ENCODE peak calls at places on chromosomes 2 and 18, in seven cellular contexts. X is adrenal gland; P is stomach; R is CD8-positive, alpha-beta T cell; Y is dorsolateral prefrontal cortex; I is esophagus squamous epithelium; F is A549. T is an unnamed sample.

GRCh38 chr2:177909962-177910361 is 162.6 kb downstream of the PDE11A start:
- DNase-seq in X (no peak), P (no peak), R (no peak), Y (no peak), I (no peak), F (no peak), T (no peak)

GRCh38 chr2:71682341-71682740 is 229.0 kb downstream of the DYSF start:
- DNase-seq in X (no peak), P (no peak), R (no peak), Y (no peak), I (no peak), F (no peak), T (no peak)

GRCh38 chr18:78965917-78966878 is 13.4 kb upstream of the SALL3 start:
- DNase-seq in X (no peak), P (no peak), R (no peak), Y (no peak), I (no peak), F (no peak), T (no peak)

GRCh38 chr18:28837100-28837499 is 660.2 kb upstream of the CDH2 start:
- DNase-seq in X (no peak), P (no peak), R (no peak), Y (no peak), I (no peak), F (no peak), T (no peak)

GRCh38 chr2:128599700-128600099 is 281.0 kb upstream of the HS6ST1 start:
- DNase-seq in X (no peak), P (peak), R (no peak), Y (no peak), I (no peak), F (no peak), T (no peak)

GRCh38 chr2:167818521-167818920 is 428.9 kb downstream of the STK39 start:
- DNase-seq in X (no peak), P (no peak), R (no peak), Y (no peak), I (no peak), F (no peak), T (no peak)

GRCh38 chr2:173793649-173794565 is 171.3 kb downstream of the SP3 start:
- DNase-seq in X (no peak), P (peak), R (no peak), Y (no peak), I (no peak), F (no peak), T (peak)

GRCh38 chr2:127465258-127465657 is 47.0 kb downstream of the PROC start:
- DNase-seq in X (no peak), P (no peak), R (no peak), Y (no peak), I (no peak), F (no peak), T (no peak)

GRCh38 chr2:103615706-103616105 is 853.9 kb downstream of the TMEM182 start:
- DNase-seq in X (no peak), P (no peak), R (no peak), Y (no peak), I (no peak), F (no peak), T (no peak)

GRCh38 chr18:3666526-3667254 is 216.7 kb downstream of the TGIF1 start:
- DNase-seq in X (no peak), P (no peak), R (no peak), Y (no peak), I (no peak), F (no peak), T (no peak)

GRCh38 chr2:34545486-34546136 is 946.5 kb upstream of the FAM98A start:
- DNase-seq in X (no peak), P (no peak), R (no peak), Y (no peak), I (no peak), F (no peak), T (no peak)

GRCh38 chr2:10327896-10328666 is 25.4 kb downstream of the HPCAL1 start:
- DNase-seq in X (no peak), P (peak), R (no peak), Y (no peak), I (no peak), F (no peak), T (peak)

GRCh38 chr2:191115391-191115790 is 35.4 kb downstream of the STAT4 start:
- DNase-seq in X (no peak), P (no peak), R (no peak), Y (no peak), I (no peak), F (no peak), T (no peak)

GRCh38 chr2:121617042-121617599 is 32.1 kb downstream of the CLASP1 start:
- DNase-seq in X (no peak), P (no peak), R (no peak), Y (no peak), I (no peak), F (no peak), T (no peak)

GRCh38 chr2:30404354-30405265 is 42.4 kb upstream of the LCLAT1 start:
- DNase-seq in X (no peak), P (no peak), R (no peak), Y (no peak), I (no peak), F (no peak), T (no peak)

GRCh38 chr18:47826157-47827074 is 104.0 kb downstream of the SMAD2 start:
- DNase-seq in X (no peak), P (no peak), R (no peak), Y (no peak), I (no peak), F (no peak), T (no peak)

GRCh38 chr18:48079885-48080284 is 149.4 kb upstream of the SMAD2 start:
- DNase-seq in X (no peak), P (no peak), R (no peak), Y (no peak), I (no peak), F (no peak), T (no peak)

GRCh38 chr18:42675810-42676209 is 439.7 kb downstream of the RIT2 start:
- DNase-seq in X (no peak), P (no peak), R (no peak), Y (no peak), I (no peak), F (no peak), T (no peak)

GRCh38 chr18:1998121-1998520 is 573.2 kb downstream of the METTL4 start:
- DNase-seq in X (no peak), P (no peak), R (no peak), Y (no peak), I (no peak), F (no peak), T (no peak)

GRCh38 chr2:187379869-187380268 is 68.2 kb downstream of the CALCRL start:
- DNase-seq in X (no peak), P (no peak), R (no peak), Y (no peak), I (no peak), F (no peak), T (no peak)

GRCh38 chr18:48208432-48208948 is 200.7 kb downstream of the ZBTB7C start:
- DNase-seq in X (no peak), P (no peak), R (no peak), Y (no peak), I (no peak), F (no peak), T (no peak)

GRCh38 chr2:69798466-69798908 is 31.0 kb upstream of the GMCL1 start:
- DNase-seq in X (peak), P (peak), R (no peak), Y (no peak), I (no peak), F (no peak), T (no peak)

GRCh38 chr2:72781500-72781899 is 44.3 kb downstream of the EXOC6B start:
- DNase-seq in X (no peak), P (no peak), R (no peak), Y (no peak), I (no peak), F (peak), T (no peak)

GRCh38 chr2:240963376-240964220 is 34.8 kb upstream of the SNED1 start:
- DNase-seq in X (no peak), P (peak), R (no peak), Y (no peak), I (no peak), F (no peak), T (no peak)

GRCh38 chr2:233620204-233620603 is 2.8 kb downstream of the UGT1A8 start:
- DNase-seq in X (no peak), P (no peak), R (no peak), Y (no peak), I (no peak), F (no peak), T (no peak)

GRCh38 chr2:39068757-39069515 is 51.9 kb downstream of the SOS1 start:
- DNase-seq in X (no peak), P (no peak), R (no peak), Y (no peak), I (no peak), F (peak), T (no peak)

GRCh38 chr2:96527052-96527964 is 9.2 kb upstream of the ARID5A start:
- DNase-seq in X (peak), P (no peak), R (no peak), Y (no peak), I (no peak), F (no peak), T (no peak)

GRCh38 chr18:31723998-31724711 is 36.5 kb downstream of the SLC25A52 start:
- DNase-seq in X (peak), P (peak), R (no peak), Y (peak), I (no peak), F (no peak), T (peak)

GRCh38 chr2:12965540-12966269 is 249.0 kb downstream of the TRIB2 start:
- DNase-seq in X (no peak), P (no peak), R (no peak), Y (no peak), I (no peak), F (no peak), T (no peak)

GRCh38 chr2:233849607-233850271 is 4.6 kb downstream of the HJURP start:
- DNase-seq in X (no peak), P (no peak), R (no peak), Y (no peak), I (no peak), F (peak), T (no peak)

GRCh38 chr2:23002234-23002633 is 382.7 kb upstream of the KLHL29 start:
- DNase-seq in X (no peak), P (no peak), R (no peak), Y (no peak), I (no peak), F (peak), T (no peak)

GRCh38 chr2:184449760-184450159 is 148.6 kb upstream of the ZNF804A start:
- DNase-seq in X (no peak), P (no peak), R (no peak), Y (no peak), I (no peak), F (no peak), T (no peak)

GRCh38 chr2:224086226-224086911 is 47.3 kb upstream of the SERPINE2 start:
- DNase-seq in X (peak), P (no peak), R (no peak), Y (no peak), I (no peak), F (peak), T (no peak)

GRCh38 chr2:154846842-154847241 is 148.3 kb downstream of the KCNJ3 start:
- DNase-seq in X (no peak), P (no peak), R (no peak), Y (no peak), I (no peak), F (no peak), T (no peak)

GRCh38 chr2:17877811-17878221 is 651 bp upstream of the KCNS3 start:
- DNase-seq in X (no peak), P (no peak), R (no peak), Y (no peak), I (no peak), F (no peak), T (no peak)

DNA sequence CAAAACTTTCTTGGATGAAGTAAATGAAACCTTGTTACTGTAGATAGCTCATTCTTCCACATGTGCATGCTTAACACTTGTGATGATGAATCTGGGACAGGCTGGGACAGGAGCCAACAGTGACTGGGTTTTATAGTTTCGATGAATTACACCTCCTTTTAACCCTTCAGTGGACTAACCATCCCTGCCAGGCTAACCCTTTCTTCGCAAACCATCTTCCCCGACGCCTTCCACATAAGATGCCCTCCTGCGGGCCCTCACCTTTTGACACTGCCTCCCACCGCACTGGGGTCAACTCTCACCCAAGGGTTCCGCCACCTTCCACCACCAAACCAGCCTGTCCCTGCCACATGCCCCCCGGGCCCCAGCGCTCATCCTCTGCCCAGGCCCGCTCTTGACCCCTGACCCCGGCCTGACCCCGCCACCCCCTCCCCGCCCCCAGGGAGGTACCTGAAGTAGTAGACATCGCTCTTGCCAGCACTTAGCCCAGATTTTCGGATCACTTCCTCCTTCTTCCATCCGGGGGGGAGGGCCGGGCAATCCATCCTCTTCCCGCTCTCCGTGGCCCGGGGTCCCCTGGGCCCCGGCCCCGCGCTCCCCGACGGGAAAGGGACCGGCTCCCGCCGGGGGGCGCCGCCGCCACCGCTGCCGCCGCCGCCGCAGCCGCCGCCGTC is 764 bp downstream of the MBD2 start:
- DNase-seq in X (peak), P (peak), R (no peak), Y (no peak), I (no peak), F (peak), T (peak)
- H3K27ac ChIP-seq in X (peak), P (peak), R (peak), Y (no peak), I (peak), F (peak), T (peak)

GRCh38 chr2:174802459-174802858 is 38.2 kb upstream of the CHRNA1 start:
- DNase-seq in X (no peak), P (no peak), R (no peak), Y (no peak), I (no peak), F (no peak), T (no peak)
- H3K27ac ChIP-seq in X (no peak), P (no peak), R (no peak), Y (no peak), I (no peak), F (no peak), T (no peak)

DNA sequence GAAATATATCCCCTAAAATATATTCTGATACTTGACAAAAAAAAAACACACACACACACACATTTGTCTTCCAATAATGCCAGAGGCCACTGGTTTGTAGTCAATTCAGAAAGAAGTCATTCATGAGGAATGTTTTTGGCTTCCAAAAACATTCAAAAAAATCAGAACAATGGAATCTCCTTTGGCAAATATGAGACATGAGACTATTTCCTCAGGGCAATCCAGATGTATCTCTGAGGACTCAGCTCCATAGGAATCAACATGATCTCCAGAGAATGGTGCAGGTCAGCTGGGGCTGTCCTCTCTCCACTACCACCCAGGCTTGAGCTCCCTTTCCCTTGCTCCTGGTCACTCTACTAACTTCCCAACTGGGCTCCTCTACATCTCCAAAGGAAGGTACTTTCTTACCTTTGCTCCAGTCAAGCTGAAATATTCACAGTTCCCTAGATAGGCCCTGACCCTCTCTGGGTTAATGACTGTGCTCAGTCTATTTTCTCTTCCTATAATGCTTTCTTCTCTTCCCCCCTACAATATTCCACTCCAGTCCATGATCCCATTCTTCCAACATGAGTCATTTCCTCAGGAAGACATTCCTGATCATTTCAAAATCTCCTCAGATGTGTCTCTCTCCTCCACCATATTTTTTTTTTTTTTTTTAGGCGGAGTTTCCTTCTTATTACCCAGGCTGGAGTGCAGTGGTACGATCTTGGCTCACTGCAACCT is 145.3 kb downstream of the C1D start:
- DNase-seq in X (no peak), P (no peak), R (no peak), Y (no peak), I (no peak), F (peak), T (no peak)
- H3K27ac ChIP-seq in X (no peak), P (no peak), R (no peak), Y (no peak), I (peak), F (peak), T (no peak)

GRCh38 chr2:238286987-238287386 is 1.4 kb downstream of the PER2 start:
- DNase-seq in X (peak), P (no peak), R (no peak), Y (peak), I (no peak), F (no peak), T (peak)

GRCh38 chr2:238287702-238288649 is at the start of gene PER2:
- DNase-seq in X (peak), P (peak), R (no peak), Y (peak), I (peak), F (peak), T (peak)

GRCh38 chr2:238290079-238290478 is 1.7 kb upstream of the PER2 start:
- DNase-seq in X (no peak), P (peak), R (peak), Y (no peak), I (peak), F (peak), T (peak)

GRCh38 chr2:238289574-238289973 is 1.2 kb upstream of the PER2 start:
- DNase-seq in X (no peak), P (no peak), R (no peak), Y (no peak), I (no peak), F (no peak), T (no peak)

DNA sequence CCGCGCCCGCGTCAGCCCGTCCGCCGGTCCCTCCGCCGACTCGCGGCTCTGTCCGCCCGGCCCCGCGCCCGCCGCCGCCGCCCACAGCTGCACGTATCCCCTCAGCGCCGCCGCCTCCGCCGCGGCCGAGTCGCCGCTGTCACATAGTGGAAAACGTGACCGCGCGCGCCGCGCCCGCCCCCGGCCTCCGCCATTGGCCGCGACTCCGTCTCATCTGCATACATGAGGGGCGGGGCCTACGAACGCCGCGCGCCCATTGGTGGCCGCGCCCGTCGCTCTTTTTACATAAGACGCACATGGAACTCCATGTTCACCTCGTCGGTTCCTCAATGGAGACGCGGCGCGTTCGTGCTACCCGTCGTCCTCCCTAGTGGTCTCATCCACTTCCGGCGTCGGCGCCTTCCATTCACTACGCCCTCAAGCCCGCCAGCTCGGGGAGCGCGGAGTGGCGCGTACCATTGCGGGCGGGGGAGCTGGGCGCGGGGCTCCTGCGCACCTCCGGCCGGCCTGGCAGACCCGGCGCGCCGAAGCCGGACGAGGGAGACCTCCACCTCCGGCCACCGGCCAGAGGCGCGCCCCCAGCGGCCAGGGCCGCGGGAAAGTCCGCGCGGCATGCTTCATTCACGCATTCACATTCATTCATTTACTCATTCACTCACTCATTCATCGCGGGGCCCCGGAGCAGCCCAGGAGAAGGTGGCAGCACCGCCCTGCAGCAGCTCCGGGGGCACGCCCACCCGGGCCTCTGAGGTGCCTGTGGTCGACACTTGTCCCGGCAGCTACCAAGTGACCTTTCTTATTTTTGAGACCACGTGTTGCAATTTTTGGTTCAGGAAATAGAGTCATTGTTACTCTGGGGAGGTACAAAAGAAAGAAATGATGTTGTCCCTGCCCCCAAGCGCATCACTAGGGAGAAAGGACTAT is 502 bp upstream of the PER2 start:
- DNase-seq in X (peak), P (peak), R (peak), Y (peak), I (peak), F (peak), T (peak)
- H3K27ac ChIP-seq in X (peak), P (peak), R (peak), Y (peak), I (peak), F (peak), T (peak)

GRCh38 chr2:106138904-106139574 is 55.1 kb downstream of the UXS1 start:
- DNase-seq in X (no peak), P (no peak), R (no peak), Y (no peak), I (no peak), F (no peak), T (no peak)
- H3K27ac ChIP-seq in X (no peak), P (peak), R (no peak), Y (no peak), I (peak), F (no peak), T (no peak)

GRCh38 chr2:43020296-43020695 is 206.1 kb downstream of the ZFP36L2 start:
- DNase-seq in X (no peak), P (no peak), R (no peak), Y (no peak), I (no peak), F (no peak), T (no peak)

GRCh38 chr2:43018179-43019024 is 208.0 kb downstream of the ZFP36L2 start:
- DNase-seq in X (peak), P (peak), R (no peak), Y (peak), I (peak), F (peak), T (peak)

GRCh38 chr2:43020990-43021677 is 205.3 kb downstream of the ZFP36L2 start:
- DNase-seq in X (no peak), P (no peak), R (no peak), Y (no peak), I (no peak), F (no peak), T (no peak)

GRCh38 chr2:43019025-43019367 is 207.4 kb downstream of the ZFP36L2 start:
- DNase-seq in X (no peak), P (no peak), R (no peak), Y (no peak), I (no peak), F (no peak), T (no peak)

GRCh38 chr2:43019536-43020183 is 206.7 kb downstream of the ZFP36L2 start:
- DNase-seq in X (no peak), P (no peak), R (no peak), Y (no peak), I (no peak), F (no peak), T (no peak)
- H3K27ac ChIP-seq in X (no peak), P (peak), R (no peak), Y (no peak), I (peak), F (no peak), T (peak)

T was measured in pancreas.